ENCODE peak calls at places on chromosomes 13 and 19, in six cellular contexts. A is activated T-helper 9 cell treated with anti-CD3 and anti-CD28 coated beads, Interleukin-2, amount 50 U/mL, for 16 hours; T is body of pancreas; L is HEK293T; Q is stimulated activated CD4-positive, alpha-beta T cell treated with anti-CD3 and anti-CD28 coated beads, Interleukin-2, amount 100 ng/mL, for 4 hours; K is endothelial cell. P is an unnamed sample.

GRCh38 chr19:51365211-51366049 is 758 bp downstream of the ETFB start:
- DNase-seq in T (peak; percentile 50), L (no peak), Q (no peak), K (no peak), A (no peak), P (no peak)

GRCh38 chr19:13022111-13022858 is 27.0 kb downstream of the NFIX start:
- DNase-seq in L (no peak), K (no peak), A (no peak), Q (no peak), T (peak; percentile 63), P (no peak)

GRCh38 chr19:8307400-8307964 is 676 bp downstream of the CD320 start:
- DNase-seq in Q (no peak), K (peak; percentile 11), A (no peak), T (peak; percentile 20), L (no peak), P (peak; percentile 62)

GRCh38 chr13:59979589-59979988 is 184.1 kb downstream of the DIAPH3 start:
- DNase-seq in Q (no peak), L (no peak), T (no peak), A (no peak), K (no peak), P (no peak)

GRCh38 chr19:9673912-9674668 is 810 bp downstream of the ZNF562 start:
- DNase-seq in L (no peak), A (peak; percentile 1), K (no peak), T (no peak), Q (peak; percentile 33), P (peak; percentile 64)

GRCh38 chr19:30353394-30353793 is 18.8 kb upstream of the ZNF536 start:
- DNase-seq in T (no peak), L (no peak), Q (no peak), K (no peak), A (no peak), P (no peak)

GRCh38 chr19:47094557-47095517 is 18.7 kb downstream of the ZC3H4 start:
- DNase-seq in L (no peak), A (no peak), K (no peak), Q (no peak), T (peak; percentile 69), P (peak; percentile 72)

GRCh38 chr13:39773833-39774232 is 118.4 kb downstream of the COG6 start:
- DNase-seq in Q (no peak), A (no peak), L (no peak), K (no peak), T (no peak), P (no peak)

GRCh38 chr19:16836115-16836905 is 7.1 kb downstream of the SIN3B start:
- DNase-seq in A (no peak), T (peak; percentile 10), K (no peak), L (no peak), Q (no peak), P (no peak)

GRCh38 chr13:93066187-93066586 is 160.4 kb upstream of the GPC6 start:
- DNase-seq in L (no peak), T (no peak), K (no peak), Q (no peak), A (no peak), P (no peak)

GRCh38 chr13:32432856-32433255 is 4.9 kb upstream of the N4BP2L1 start:
- DNase-seq in L (no peak), Q (no peak), A (no peak), T (no peak), K (no peak), P (no peak)

GRCh38 chr13:109869312-109870237 is 83.2 kb upstream of the IRS2 start:
- DNase-seq in A (no peak), Q (no peak), L (no peak), K (no peak), T (peak; percentile 89), P (no peak)

GRCh38 chr13:46640843-46641242 is 87.9 kb downstream of the LRCH1 start:
- DNase-seq in A (no peak), T (no peak), Q (no peak), L (no peak), K (no peak), P (no peak)

GRCh38 chr19:409515-410242 is 732 bp upstream of the C2CD4C start:
- DNase-seq in A (no peak), Q (no peak), L (no peak), K (no peak), T (no peak), P (peak; percentile 61)

GRCh38 chr19:17777840-17778620 is 16.9 kb upstream of the B3GNT3 start:
- DNase-seq in A (no peak), K (peak; percentile 60), T (peak; percentile 40), L (peak; percentile 85), Q (no peak), P (no peak)

GRCh38 chr13:32033744-32034143 is 2.2 kb downstream of the FRY start:
- DNase-seq in Q (no peak), A (no peak), T (no peak), L (no peak), K (no peak), P (no peak)

GRCh38 chr13:42740753-42741152 is 40.6 kb upstream of the FAM216B start:
- DNase-seq in A (no peak), L (no peak), K (no peak), Q (no peak), T (peak; percentile 70), P (no peak)

GRCh38 chr13:109900320-109900719 is 113.9 kb upstream of the IRS2 start:
- DNase-seq in T (no peak), Q (no peak), A (no peak), K (no peak), L (no peak), P (no peak)

GRCh38 chr19:47512948-47513319 is 1.9 kb downstream of the NAPA start:
- DNase-seq in T (no peak), L (no peak), A (no peak), Q (no peak), K (no peak), P (no peak)

GRCh38 chr13:50911051-50911690 is 1.6 kb downstream of the RNASEH2B start:
- DNase-seq in L (no peak), K (no peak), T (no peak), Q (no peak), A (no peak), P (no peak)

GRCh38 chr19:36688058-36688457 is 646 bp downstream of the ZNF567 start:
- DNase-seq in A (no peak), T (no peak), L (no peak), Q (no peak), K (no peak), P (no peak)

GRCh38 chr13:98927954-98928927 is 49.6 kb downstream of the DOCK9 start:
- DNase-seq in K (no peak), L (no peak), T (no peak), A (no peak), Q (no peak), P (no peak)

GRCh38 chr13:102700088-102701031 is 5.5 kb upstream of the METTL21C start:
- DNase-seq in A (no peak), K (no peak), T (no peak), Q (no peak), L (no peak), P (no peak)

P was measured in activated effector memory CD4-positive, alpha-beta T cell treated with anti-CD3 and anti-CD28 coated beads, Interleukin-2, amount 50 U/mL, for 16 hours.